ENCODE peak calls at places on chromosomes 3 and 15, in ten cellular contexts. Z is heart right ventricle; I is fibroblast of lung; O is WTC11; R is HFFc6; Y is activated CD8-positive, alpha-beta T cell treated with anti-CD3 and anti-CD28 coated beads for 36 hours; P is tibial artery; Q is GM10248; X is AG09319; E is suprapubic skin. V is an unnamed sample.

GRCh38 chr15:78322243-78322642 is 17.9 kb upstream of the CRABP1 start:
- DNase-seq in I (no peak), Z (peak; percentile 11), E (no peak), P (no peak), O (no peak), Q (no peak), X (no peak), Y (no peak), R (peak; percentile 45), V (no peak)

GRCh38 chr15:86653344-86654192 is 573.9 kb downstream of the AGBL1 start:
- DNase-seq in I (no peak), X (no peak), R (no peak), Q (no peak), E (no peak), Z (no peak), O (no peak), P (no peak), Y (no peak), V (no peak)

GRCh38 chr3:9248232-9249191 is 934 bp downstream of the SRGAP3 start:
- DNase-seq in R (no peak), E (no peak), I (no peak), O (no peak), X (no peak), P (no peak), Q (no peak), Z (no peak), Y (no peak), V (no peak)

GRCh38 chr15:39462691-39463090 is 118.2 kb upstream of the THBS1 start:
- DNase-seq in X (no peak), E (no peak), P (no peak), R (no peak), I (peak; percentile 70), Z (no peak), Y (no peak), Q (no peak), O (no peak), V (no peak)

GRCh38 chr3:46566040-46566631 is at the start of gene LRRC2:
- DNase-seq in R (peak; percentile 38), O (peak; percentile 62), P (no peak), Z (peak; percentile 73), E (peak; percentile 84), I (peak; percentile 65), Y (peak; percentile 42), Q (no peak), X (peak; percentile 35), V (no peak)

GRCh38 chr3:18215639-18216038 is 209.5 kb downstream of the SATB1 start:
- DNase-seq in Q (no peak), Y (no peak), I (no peak), P (no peak), R (no peak), Z (no peak), O (no peak), E (no peak), X (no peak), V (no peak)

GRCh38 chr3:5017953-5018531 is 38.8 kb downstream of the BHLHE40 start:
- DNase-seq in E (peak; percentile 86), P (peak; percentile 89), R (no peak), Y (no peak), Z (peak; percentile 69), Q (no peak), I (peak; percentile 49), O (no peak), X (peak; percentile 35), V (no peak)

GRCh38 chr3:196537319-196537984 is 22.3 kb upstream of the SMCO1 start:
- DNase-seq in X (no peak), I (peak; percentile 38), E (no peak), Z (no peak), Y (peak; percentile 80), Q (peak; percentile 39), P (peak; percentile 41), R (no peak), O (peak; percentile 68), V (no peak)

GRCh38 chr3:121111914-121112612 is 204.1 kb downstream of the STXBP5L start:
- DNase-seq in P (no peak), E (no peak), Z (no peak), O (peak; percentile 67), Q (no peak), X (no peak), Y (no peak), R (no peak), I (no peak), V (no peak)

GRCh38 chr3:38687306-38687705 is 37.8 kb upstream of the SCN5A start:
- DNase-seq in Y (no peak), Z (no peak), R (no peak), O (no peak), Q (no peak), X (no peak), E (no peak), I (no peak), P (no peak), V (no peak)

GRCh38 chr3:169390310-169390731 is 273.2 kb downstream of the MECOM start:
- DNase-seq in Q (no peak), Y (no peak), P (no peak), E (no peak), R (no peak), O (no peak), I (no peak), X (no peak), Z (no peak), V (no peak)

GRCh38 chr3:125051715-125052581 is 3.8 kb downstream of the HEG1 start:
- DNase-seq in E (peak; percentile 83), P (peak; percentile 64), Z (peak; percentile 77), I (peak; percentile 71), Y (peak; percentile 85), Q (peak; percentile 60), X (peak; percentile 29), O (no peak), R (peak; percentile 86), V (no peak)

GRCh38 chr15:74400915-74401757 is 32.6 kb downstream of the SEMA7A start:
- DNase-seq in Q (no peak), P (no peak), I (no peak), Y (peak; percentile 83), Z (no peak), R (no peak), E (no peak), O (no peak), X (no peak), V (no peak)

GRCh38 chr3:105960381-105960780 is 91.6 kb upstream of the CBLB start:
- DNase-seq in P (no peak), Y (no peak), R (no peak), X (no peak), Q (no peak), E (no peak), Z (no peak), I (no peak), O (no peak), V (no peak)

GRCh38 chr3:131231710-131232348 is 149.7 kb upstream of the NUDT16 start:
- DNase-seq in E (no peak), O (no peak), P (no peak), R (peak; percentile 13), Y (no peak), Q (no peak), X (no peak), Z (no peak), I (peak; percentile 52), V (no peak)

GRCh38 chr3:189584609-189585008 is 46.6 kb upstream of the TP63 start:
- DNase-seq in P (no peak), R (no peak), O (no peak), Z (no peak), I (no peak), Y (no peak), E (no peak), X (no peak), Q (no peak), V (no peak)

GRCh38 chr15:48800245-48800644 is 10.6 kb downstream of the CEP152 start:
- DNase-seq in Q (no peak), X (no peak), E (no peak), O (no peak), R (no peak), Z (no peak), P (no peak), Y (no peak), I (no peak), V (no peak)

GRCh38 chr15:65072027-65072426 is 4.2 kb upstream of the RASL12 start:
- DNase-seq in Q (no peak), R (no peak), E (no peak), O (no peak), X (no peak), Z (peak; percentile 79), Y (no peak), P (no peak), I (no peak), V (no peak)

DNA sequence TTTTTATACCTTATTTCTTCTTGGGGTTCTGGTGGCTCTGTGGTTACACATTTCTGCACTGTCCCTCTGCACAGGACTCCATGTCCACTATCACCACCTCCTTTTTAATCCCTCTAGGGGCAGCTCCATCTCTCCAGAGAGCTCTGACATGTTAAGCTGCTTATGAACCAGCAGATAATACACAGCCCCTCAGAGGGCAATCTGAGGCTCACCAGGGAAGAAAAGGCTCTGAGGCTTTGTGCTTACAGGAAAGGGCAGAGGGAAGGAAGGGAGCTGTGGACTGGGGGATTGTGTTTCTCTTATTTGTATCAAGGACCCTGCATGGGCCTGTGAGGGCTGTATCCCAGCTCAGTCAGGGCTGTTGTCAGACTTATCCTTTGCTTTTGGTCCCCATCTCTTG is 164.5 kb downstream of the EPHB1 start:
- DNase-seq in E (no peak), Q (no peak), R (no peak), I (no peak), P (no peak), X (no peak), Y (no peak), Z (no peak), O (no peak), V (no peak)
- TF ChIP-seq CTCF in E (no peak), Q (no peak), R (no peak), I (no peak), P (no peak), X (no peak), Y (no peak), Z (no peak), O (no peak), V (no peak)

GRCh38 chr3:97896547-97896946 is 74.7 kb downstream of the CRYBG3 start:
- DNase-seq in P (no peak), X (no peak), R (no peak), Z (no peak), Q (no peak), E (no peak), Y (no peak), O (no peak), I (no peak), V (no peak)
- TF ChIP-seq CTCF in P (no peak), X (no peak), R (no peak), Z (no peak), Q (no peak), E (no peak), Y (no peak), O (no peak), I (no peak), V (peak; percentile 13)

GRCh38 chr3:150372320-150373118 is 35.6 kb upstream of the TSC22D2 start:
- DNase-seq in P (no peak), Q (peak; percentile 21), Y (no peak), E (no peak), O (no peak), Z (no peak), I (no peak), X (no peak), R (peak; percentile 48), V (no peak)
- TF ChIP-seq CTCF in P (no peak), Q (no peak), Y (no peak), E (no peak), O (no peak), Z (no peak), I (no peak), X (peak; percentile 25), R (peak; percentile 74), V (peak; percentile 66)

DNA sequence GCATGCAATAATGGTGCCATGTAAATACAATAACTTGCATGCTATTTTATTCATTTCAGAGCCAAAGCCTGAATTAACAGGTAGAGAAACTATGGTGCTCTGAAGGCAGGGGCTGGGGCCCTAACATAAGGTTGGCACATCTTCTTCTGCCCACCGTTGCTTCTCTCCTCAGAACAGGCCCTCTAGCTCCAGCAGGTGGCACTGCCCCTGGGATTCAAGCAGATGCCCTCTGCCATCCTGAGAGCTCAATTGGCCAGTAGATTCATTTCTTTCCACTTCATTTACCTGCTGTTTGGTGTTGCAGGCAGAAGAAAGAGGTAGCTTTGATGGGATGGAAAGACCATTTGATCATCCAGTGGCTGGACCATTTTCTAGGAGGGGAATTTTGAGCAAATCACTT is 130.5 kb downstream of the FOXB1 start:
- DNase-seq in Q (no peak), R (no peak), X (no peak), I (no peak), Y (peak; percentile 15), Z (no peak), O (no peak), P (no peak), E (no peak), V (no peak)
- TF ChIP-seq CTCF in Q (no peak), R (peak; percentile 56), X (peak; percentile 13), I (no peak), Y (no peak), Z (no peak), O (no peak), P (no peak), E (no peak), V (peak; percentile 31)